ENCODE peak calls at places on chromosomes 2 and 18, in ten cellular contexts. L is HCT116, E is OCI-LY7, N is astrocyte, K is H9, P is GM23338, A is PC-9, D is IMR-90, I is HepG2, H is MM.1S. W is an unnamed sample. For H4K20me1, the result is how much of the 10 kb centered on the place peaks cover.

GRCh38 chr2:120886534-120886961 is 150.9 kb downstream of the GLI2 start:
- DNase-seq in I (no peak), P (no peak), D (no peak), E (no peak), A (no peak), L (no peak), N (no peak), K (no peak), H (no peak), W (no peak)

GRCh38 chr18:9684901-9685738 is 23.0 kb upstream of the RAB31 start:
- DNase-seq in E (no peak), H (no peak), N (peak), D (peak), I (no peak), P (no peak), A (no peak), L (no peak), K (no peak), W (no peak)

GRCh38 chr18:9874730-9875129 is 11.0 kb upstream of the TXNDC2 start:
- DNase-seq in H (no peak), D (peak), E (no peak), A (no peak), K (no peak), I (no peak), L (no peak), P (no peak), N (no peak), W (no peak)

GRCh38 chr2:191270303-191271178 is 25.3 kb downstream of the MYO1B start:
- DNase-seq in E (no peak), A (no peak), I (no peak), K (no peak), P (no peak), N (no peak), D (no peak), L (no peak), H (no peak), W (peak)

GRCh38 chr2:113185643-113186315 is 12.0 kb downstream of the PSD4 start:
- DNase-seq in A (no peak), N (no peak), H (no peak), K (no peak), I (no peak), E (no peak), P (no peak), D (no peak), L (no peak), W (no peak)

GRCh38 chr2:62187246-62187645 is 8.7 kb upstream of the B3GNT2 start:
- DNase-seq in D (no peak), P (no peak), A (no peak), L (no peak), I (no peak), N (no peak), H (no peak), K (no peak), E (no peak), W (no peak)

GRCh38 chr2:130355181-130355577 is 677 bp upstream of the PTPN18 start:
- DNase-seq in H (no peak), A (no peak), P (no peak), L (no peak), N (no peak), D (no peak), E (peak), K (no peak), I (no peak), W (peak)

GRCh38 chr18:46315187-46315586 is 211.0 kb downstream of the HAUS1 start:
- DNase-seq in A (peak), E (no peak), K (no peak), H (peak), L (no peak), D (no peak), N (no peak), P (no peak), I (no peak), W (no peak)

GRCh38 chr2:230872968-230873669 is 8.4 kb downstream of the ITM2C start:
- DNase-seq in A (no peak), D (no peak), N (no peak), H (peak), I (no peak), P (no peak), K (no peak), L (no peak), E (peak), W (no peak)

GRCh38 chr18:23658296-23658695 is 4.4 kb downstream of the ANKRD29 start:
- DNase-seq in P (no peak), H (no peak), N (no peak), D (no peak), A (no peak), L (no peak), E (no peak), K (no peak), I (no peak), W (no peak)

GRCh38 chr2:204452464-204453023 is 92.7 kb upstream of the PARD3B start:
- DNase-seq in E (no peak), D (peak), P (peak), H (no peak), L (peak), K (peak), A (peak), N (peak), I (peak), W (peak)

GRCh38 chr2:220893411-220893810 is 678.7 kb downstream of the EPHA4 start:
- DNase-seq in E (no peak), N (peak), H (no peak), K (no peak), P (no peak), I (no peak), D (no peak), L (no peak), A (no peak), W (no peak)

GRCh38 chr2:67453365-67453764 is 56.2 kb downstream of the ETAA1 start:
- DNase-seq in D (peak), P (no peak), K (no peak), I (no peak), N (peak), L (no peak), E (no peak), H (no peak), A (peak), W (no peak)

GRCh38 chr18:51890762-51891161 is 449.2 kb upstream of the DCC start:
- DNase-seq in L (no peak), K (no peak), P (no peak), D (peak), H (no peak), N (peak), I (no peak), A (peak), E (no peak), W (no peak)

GRCh38 chr2:109450574-109451265 is 163.0 kb downstream of the SEPTIN10 start:
- DNase-seq in H (no peak), L (no peak), A (no peak), I (no peak), E (no peak), K (no peak), D (no peak), N (no peak), P (no peak), W (no peak)

GRCh38 chr2:221943078-221943810 is 355.6 kb downstream of the PAX3 start:
- DNase-seq in I (no peak), E (no peak), A (peak), N (peak), L (no peak), P (no peak), D (peak), K (no peak), H (no peak), W (no peak)

GRCh38 chr18:63365909-63366269 is 1.1 kb downstream of the KDSR start:
- DNase-seq in H (no peak), A (no peak), P (peak), K (no peak), N (no peak), I (no peak), D (peak), E (peak), L (no peak), W (peak)

GRCh38 chr18:21112543-21113105 is 1.0 kb upstream of the ROCK1 start:
- DNase-seq in D (peak), L (no peak), K (no peak), E (no peak), H (no peak), P (no peak), I (no peak), A (no peak), N (no peak), W (no peak)

GRCh38 chr2:133040175-133040574 is 370.2 kb upstream of the LYPD1 start:
- DNase-seq in P (no peak), E (no peak), I (no peak), A (no peak), L (no peak), H (no peak), K (no peak), D (peak), N (peak), W (no peak)

GRCh38 chr18:58023108-58023507 is 20.9 kb upstream of the NEDD4L start:
- DNase-seq in L (no peak), D (no peak), A (no peak), H (no peak), K (no peak), N (no peak), P (no peak), E (no peak), I (no peak), W (no peak)

GRCh38 chr2:215751200-215751910 is 262.0 kb downstream of the MREG start:
- DNase-seq in N (peak), L (no peak), D (peak), A (peak), I (peak), E (no peak), H (no peak), P (no peak), K (no peak), W (no peak)

GRCh38 chr2:239687441-239687840 is 286.6 kb upstream of the HDAC4 start:
- DNase-seq in N (no peak), P (no peak), E (no peak), A (no peak), K (no peak), D (no peak), I (no peak), L (no peak), H (no peak), W (no peak)

GRCh38 chr2:240850026-240850425 is 18.6 kb upstream of the AGXT start:
- DNase-seq in N (no peak), K (no peak), L (no peak), I (no peak), A (no peak), P (no peak), D (no peak), H (no peak), E (no peak), W (no peak)

GRCh38 chr2:3256655-3257054 is 121.0 kb downstream of the EIPR1 start:
- DNase-seq in L (no peak), E (no peak), K (no peak), H (no peak), D (no peak), A (no peak), I (no peak), P (no peak), N (no peak), W (no peak)

GRCh38 chr2:64792995-64793639 is 139.4 kb upstream of the SERTAD2 start:
- DNase-seq in L (no peak), E (no peak), H (no peak), I (no peak), P (no peak), K (no peak), N (peak), D (peak), A (no peak), W (no peak)

GRCh38 chr2:160406591-160407392 is 86.8 kb downstream of the RBMS1 start:
- DNase-seq in A (peak), N (peak), H (peak), I (peak), L (peak), P (peak), E (peak), K (no peak), D (peak), W (peak)

GRCh38 chr2:72012886-72013574 is 134.6 kb downstream of the CYP26B1 start:
- DNase-seq in D (no peak), E (no peak), P (no peak), H (no peak), K (peak), N (no peak), L (no peak), A (no peak), I (no peak), W (no peak)

GRCh38 chr2:45938649-45939511 is 287.4 kb downstream of the PRKCE start:
- DNase-seq in H (no peak), K (peak), A (peak), I (peak), D (peak), L (peak), E (no peak), P (peak), N (peak), W (peak)

GRCh38 chr2:55518846-55519167 is 711 bp upstream of the CFAP36 start:
- DNase-seq in D (no peak), P (peak), K (no peak), A (no peak), I (peak), N (no peak), H (peak), E (peak), L (no peak), W (peak)

GRCh38 chr2:233252227-233252626 is 754 bp downstream of the ATG16L1 start:
- DNase-seq in K (no peak), E (peak), P (peak), L (no peak), A (no peak), N (no peak), D (no peak), H (no peak), I (no peak), W (peak)

GRCh38 chr2:100483892-100484291 is 13.6 kb downstream of the NMS start:
- DNase-seq in H (no peak), K (no peak), A (no peak), E (no peak), N (no peak), L (no peak), I (no peak), P (no peak), D (no peak), W (no peak)

GRCh38 chr2:38496927-38497669 is 105.6 kb downstream of the HNRNPLL start:
- DNase-seq in K (no peak), D (no peak), A (no peak), E (no peak), L (no peak), H (no peak), I (peak), N (no peak), P (no peak), W (no peak)

GRCh38 chr18:48996041-48996440 is 45.3 kb upstream of the SMAD7 start:
- DNase-seq in P (no peak), K (no peak), H (no peak), L (no peak), E (no peak), D (no peak), I (no peak), A (no peak), N (no peak), W (no peak)
- TF ChIP-seq CTCF in P (no peak), K (no peak), H (no peak), L (no peak), E (no peak), D (no peak), I (no peak), A (no peak), N (no peak), W (no peak)

GRCh38 chr2:176479961-176480360 is 210.7 kb downstream of the MTX2 start:
- DNase-seq in H (no peak), D (no peak), P (no peak), K (no peak), A (no peak), N (no peak), E (no peak), L (no peak), I (no peak), W (no peak)

GRCh38 chr2:176483481-176483880 is 214.2 kb downstream of the MTX2 start:
- DNase-seq in I (no peak), D (no peak), A (no peak), L (no peak), E (no peak), P (no peak), K (no peak), H (no peak), N (no peak), W (no peak)

GRCh38 chr2:176488446-176488845 is 219.2 kb downstream of the MTX2 start:
- DNase-seq in D (no peak), K (no peak), E (no peak), L (no peak), N (peak), A (no peak), H (no peak), I (no peak), P (no peak), W (no peak)

GRCh38 chr2:176483901-176484568 is 214.8 kb downstream of the MTX2 start:
- DNase-seq in H (no peak), P (no peak), N (no peak), I (no peak), E (no peak), L (no peak), K (no peak), A (no peak), D (no peak), W (no peak)

DNA sequence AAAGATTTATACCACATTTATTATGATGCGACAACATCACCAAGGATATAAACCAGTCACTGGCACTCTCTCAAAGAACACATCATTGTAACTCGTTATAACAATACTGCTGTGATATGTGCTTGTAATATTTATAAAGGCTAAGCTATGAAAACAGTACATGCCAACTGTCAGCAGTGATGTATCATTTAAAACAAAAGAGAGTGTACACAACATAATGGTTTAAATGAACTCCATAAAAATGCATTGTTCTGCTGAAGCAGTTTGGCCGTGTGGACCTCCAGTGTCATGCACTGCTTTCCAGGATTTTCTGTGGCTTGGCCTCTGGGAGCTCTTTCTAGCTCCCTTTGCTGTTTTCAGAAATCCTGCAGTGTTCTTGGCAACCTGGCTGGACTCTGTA is 215.6 kb downstream of the MTX2 start:
- DNase-seq in A (no peak), L (no peak), I (no peak), N (peak), P (no peak), H (no peak), E (no peak), D (no peak), K (no peak), W (no peak)
- H4K20me1 ChIP-seq in A (under half), L (under half), I (under half), N (under half), P (under half), H (under half), E (under half), D (under half), K (under half), W (under half)

DNA sequence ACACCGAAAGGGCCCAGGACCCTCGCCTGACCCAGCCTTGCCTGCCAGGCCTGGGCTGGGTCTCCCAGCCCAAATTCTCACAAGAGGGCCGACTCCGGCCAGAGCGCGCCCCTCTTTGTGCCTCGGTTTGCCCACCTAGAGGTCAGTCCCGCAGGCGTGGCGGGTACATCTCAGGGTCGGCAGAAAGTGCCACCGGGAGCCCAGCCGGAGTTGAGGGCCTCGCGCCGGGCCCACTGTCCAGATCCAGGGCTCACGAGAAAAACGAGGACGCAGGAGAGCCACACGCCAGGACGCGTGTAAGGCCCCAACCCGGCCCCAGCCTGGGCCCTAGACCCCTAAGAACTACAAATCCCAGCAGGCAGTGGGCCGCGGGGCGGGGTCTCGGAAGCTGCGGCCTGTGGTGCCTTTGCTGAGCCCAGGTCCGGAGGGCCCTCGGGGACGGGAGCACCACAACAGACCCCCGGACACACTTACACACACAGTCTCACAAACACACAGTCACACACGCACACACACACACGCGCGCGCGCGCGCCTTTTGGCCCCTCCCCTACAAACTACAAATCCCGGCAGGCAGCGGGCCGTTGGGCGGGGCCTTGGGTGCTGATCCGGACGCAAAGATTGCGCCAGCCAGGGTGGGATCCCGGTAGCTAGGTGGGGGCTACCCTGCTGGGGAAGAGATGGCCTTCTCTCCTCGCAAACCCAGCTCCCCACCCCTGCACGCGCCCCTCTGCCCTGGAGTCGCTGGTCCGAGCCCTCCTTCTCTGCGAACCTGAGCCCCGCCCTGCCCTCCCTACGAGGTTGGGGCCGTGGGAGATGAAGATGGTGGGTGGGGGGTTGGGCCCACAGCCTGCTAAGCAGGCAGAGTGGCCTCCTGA is at the start of gene SH2D6:
- DNase-seq in H (peak), I (peak), L (peak), E (peak), K (peak), P (peak), N (peak), D (peak), A (peak), W (peak)
- TF ChIP-seq CTCF in H (no peak), I (peak), L (no peak), E (no peak), K (no peak), P (no peak), N (no peak), D (no peak), A (no peak), W (no peak)

GRCh38 chr18:5158587-5158986 is 38.5 kb downstream of the AKAIN1 start:
- DNase-seq in P (no peak), I (no peak), N (no peak), D (no peak), H (no peak), K (no peak), L (no peak), A (no peak), E (no peak), W (no peak)
- H4K20me1 ChIP-seq in P (under half), I (under half), N (under half), D (under half), H (under half), K (under half), L (under half), A (under half), E (under half), W (under half)

GRCh38 chr2:8544786-8545631 is 136.8 kb upstream of the ID2 start:
- DNase-seq in I (peak), E (peak), P (peak), D (peak), N (peak), K (peak), H (no peak), A (no peak), L (peak), W (peak)
- TF ChIP-seq CTCF in I (peak), E (peak), P (peak), D (peak), N (peak), K (peak), H (no peak), A (no peak), L (peak), W (peak)

DNA sequence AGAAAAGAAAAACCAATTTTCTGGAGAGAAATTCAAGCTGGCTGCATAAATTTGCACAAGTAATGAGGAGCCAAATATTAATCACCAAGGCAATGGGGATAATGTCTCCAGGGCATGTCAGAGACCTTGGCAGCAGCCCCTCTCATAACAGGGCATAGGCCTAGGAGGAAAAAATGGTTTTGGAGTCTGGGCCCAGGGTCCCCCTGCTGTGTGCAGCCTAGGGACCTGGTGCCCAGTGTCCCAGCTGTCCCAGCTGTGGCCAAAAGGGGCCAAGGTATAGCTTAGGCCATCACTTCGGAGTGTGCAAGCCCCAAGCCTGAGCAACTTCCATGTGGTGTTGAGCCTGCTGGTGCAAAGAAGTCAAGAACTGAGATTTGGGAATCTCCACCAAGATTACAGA is 57.1 kb downstream of the SCN7A start:
- DNase-seq in D (no peak), N (no peak), K (no peak), I (no peak), H (no peak), A (no peak), E (no peak), P (no peak), L (no peak), W (no peak)
- H4K20me1 ChIP-seq in D (under half), N (under half), K (under half), I (under half), H (under half), A (under half), E (under half), P (under half), L (under half), W (under half)

GRCh38 chr2:138829326-138829725 is 49.1 kb upstream of the NXPH2 start:
- DNase-seq in A (no peak), H (peak), K (peak), P (peak), L (peak), I (peak), E (peak), D (peak), N (no peak), W (peak)
- TF ChIP-seq CTCF in A (peak), H (peak), K (peak), P (peak), L (peak), I (peak), E (peak), D (peak), N (peak), W (peak)

DNA sequence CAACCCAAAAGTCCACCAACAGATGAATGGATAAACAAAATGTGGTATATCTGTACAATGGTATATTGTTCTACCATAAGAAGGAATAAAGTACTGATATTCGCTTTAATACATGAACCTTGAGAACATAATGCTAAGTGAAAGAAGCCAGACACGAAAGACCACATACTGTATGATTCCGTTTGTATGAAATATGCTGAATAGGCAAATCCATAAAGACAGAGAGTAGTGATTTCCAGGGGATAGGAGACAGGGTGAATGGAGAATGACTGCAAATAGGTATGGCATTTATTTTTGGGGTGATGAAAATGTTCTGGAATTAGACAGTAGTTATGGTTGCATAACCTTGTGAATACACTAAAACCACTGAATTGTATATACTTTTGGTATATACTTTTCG is 28.6 kb upstream of the IHH start:
- DNase-seq in K (no peak), N (no peak), L (no peak), D (no peak), A (no peak), H (no peak), I (no peak), P (no peak), E (no peak), W (no peak)
- H4K20me1 ChIP-seq in K (under half), N (under half), L (under half), D (under half), A (under half), H (under half), I (under half), P (under half), E (under half), W (under half)

W was measured in neural progenitor cell.